ENCODE peak calls at places on chromosomes 16 and 17, in five cellular contexts. V, W, K, Y and I are unnamed samples.

GRCh38 chr16:84600343-84601229 is 17.3 kb downstream of the COTL1 start:
- DNase-seq in Y (no peak), W (no peak), K (no peak), V (no peak), I (peak; percentile 65)

GRCh38 chr17:20967776-20968175 is 75.0 kb downstream of the USP22 start:
- DNase-seq in K (no peak), W (no peak), Y (no peak), V (no peak), I (no peak)

GRCh38 chr17:3836551-3836950 is 9.5 kb downstream of the NCBP3 start:
- DNase-seq in K (no peak), Y (no peak), W (no peak), V (no peak), I (no peak)

GRCh38 chr17:63961355-63962207 is 11.1 kb downstream of the SCN4A start:
- DNase-seq in V (peak; percentile 73), K (peak; percentile 90), W (peak; percentile 86), Y (peak; percentile 69), I (peak; percentile 26)

GRCh38 chr17:57916925-57917858 is 38.0 kb downstream of the CUEDC1 start:
- DNase-seq in V (no peak), Y (no peak), K (peak; percentile 63), W (no peak), I (peak; percentile 11)

GRCh38 chr17:4465786-4466185 is 32.0 kb downstream of the SPNS3 start:
- DNase-seq in V (no peak), W (no peak), Y (no peak), K (no peak), I (no peak)

GRCh38 chr16:26360867-26361266 is 669.1 kb downstream of the HS3ST4 start:
- DNase-seq in Y (no peak), V (no peak), W (no peak), K (no peak), I (no peak)

GRCh38 chr17:75872434-75873351 is 5.7 kb downstream of the TRIM47 start:
- DNase-seq in W (peak; percentile 95), K (peak; percentile 82), V (peak; percentile 96), Y (peak; percentile 69), I (peak; percentile 90)

GRCh38 chr16:21619765-21620462 is 20.5 kb downstream of the METTL9 start:
- DNase-seq in Y (no peak), W (no peak), V (no peak), K (no peak), I (no peak)

GRCh38 chr17:35932576-35932975 is 2.0 kb upstream of the RDM1 start:
- DNase-seq in K (no peak), V (no peak), Y (no peak), W (no peak), I (no peak)

GRCh38 chr17:74345433-74346241 is 16.0 kb downstream of the BTBD17 start:
- DNase-seq in Y (no peak), W (no peak), K (no peak), V (no peak), I (no peak)

GRCh38 chr16:56864910-56865309 is at the start of gene SLC12A3:
- DNase-seq in K (no peak), W (no peak), Y (no peak), V (no peak), I (no peak)

GRCh38 chr17:19647697-19648474 is 665 bp upstream of the ALDH3A2 start:
- DNase-seq in V (peak; percentile 93), K (peak; percentile 86), W (peak; percentile 90), Y (peak; percentile 72), I (no peak)

GRCh38 chr17:48429638-48430586 is at the start of gene SKAP1:
- DNase-seq in Y (peak; percentile 28), V (no peak), K (no peak), W (no peak), I (peak; percentile 76)

GRCh38 chr16:81795193-81795592 is 16.1 kb downstream of the PLCG2 start:
- DNase-seq in K (no peak), Y (no peak), V (no peak), W (no peak), I (no peak)
- H3K4me1 ChIP-seq in K (no peaks in the 10 kb centered on the region), Y (no peaks in the 10 kb centered on the region), V (no peaks in the 10 kb centered on the region), W (no peaks in the 10 kb centered on the region), I (peaks cover 7% of the 10 kb centered on the region)

GRCh38 chr16:3010510-3010909 is 2.2 kb upstream of the CLDN9 start:
- DNase-seq in K (no peak), W (no peak), V (no peak), Y (no peak), I (no peak)

GRCh38 chr16:3007957-3008748 is 4.6 kb upstream of the CLDN9 start:
- DNase-seq in V (no peak), W (no peak), K (no peak), Y (peak; percentile 52), I (no peak)

GRCh38 chr16:3012246-3012645 is 477 bp upstream of the CLDN9 start:
- DNase-seq in V (no peak), W (no peak), K (no peak), Y (peak; percentile 66), I (no peak)

GRCh38 chr16:3008749-3009088 is 4.0 kb upstream of the CLDN9 start:
- DNase-seq in Y (no peak), W (no peak), V (no peak), K (no peak), I (no peak)

DNA sequence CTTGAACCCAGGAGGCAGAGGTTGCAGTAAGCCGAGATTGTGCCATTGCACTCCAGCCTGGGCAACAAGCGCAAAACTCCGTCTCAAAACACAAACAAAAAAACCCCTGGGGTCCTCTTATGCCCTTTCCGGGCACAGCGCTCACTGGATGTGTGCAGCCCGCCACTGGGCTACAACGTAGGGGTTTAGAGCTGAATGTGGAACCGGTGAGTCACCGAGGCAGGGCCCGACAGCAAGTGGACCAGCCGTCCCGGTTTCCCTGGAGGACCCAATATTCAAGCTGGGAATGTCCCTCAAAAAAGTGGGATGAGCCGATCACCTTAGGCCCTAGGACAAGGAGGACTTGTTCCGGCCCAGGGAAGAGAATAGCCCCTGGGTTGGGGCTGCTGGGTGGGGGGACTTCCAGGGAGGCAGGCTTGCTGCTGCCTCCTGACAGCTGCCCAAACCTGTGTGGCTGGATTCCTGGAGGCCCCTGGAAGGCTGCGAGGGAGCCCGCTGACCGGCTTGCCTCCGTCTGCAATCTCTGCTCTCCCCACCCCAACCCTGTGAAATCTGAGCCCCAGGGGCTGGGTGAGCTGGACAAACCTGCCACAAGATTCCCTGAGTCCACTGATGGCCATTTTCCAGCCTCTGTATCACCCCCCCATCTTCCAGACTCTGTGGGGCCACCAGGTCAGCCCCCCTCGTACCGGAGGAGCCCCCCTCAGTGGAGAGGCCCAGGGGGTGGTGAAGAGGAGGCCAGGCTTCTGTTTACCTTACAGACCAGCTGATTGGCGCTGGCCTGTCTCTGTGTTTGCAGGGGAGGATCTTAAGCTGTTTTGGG is 2.9 kb upstream of the CLDN9 start:
- DNase-seq in V (no peak), K (no peak), Y (peak; percentile 83), W (no peak), I (no peak)
- H3K4me1 ChIP-seq in V (peaks cover 3% of the 10 kb centered on the region), K (peaks cover 23% of the 10 kb centered on the region), Y (peaks cover 89% of the 10 kb centered on the region), W (peaks cover 3% of the 10 kb centered on the region), I (peaks cover 28% of the 10 kb centered on the region)

GRCh38 chr16:75113046-75113491 is 3.5 kb downstream of the LDHD start:
- DNase-seq in V (peak; percentile 57), Y (no peak), K (no peak), W (no peak), I (no peak)

GRCh38 chr16:75112281-75113045 is 4.1 kb downstream of the LDHD start:
- DNase-seq in W (no peak), K (no peak), Y (no peak), V (no peak), I (no peak)

GRCh38 chr16:75110637-75111513 is 5.7 kb downstream of the LDHD start:
- DNase-seq in V (peak; percentile 95), K (peak; percentile 90), W (peak; percentile 96), Y (peak; percentile 91), I (peak; percentile 80)

GRCh38 chr16:75109732-75110243 is 6.8 kb downstream of the LDHD start:
- DNase-seq in W (peak; percentile 81), V (peak; percentile 88), Y (peak; percentile 50), K (no peak), I (peak; percentile 15)

GRCh38 chr16:75111514-75112280 is 4.9 kb downstream of the LDHD start:
- DNase-seq in Y (no peak), V (peak; percentile 65), K (no peak), W (no peak), I (no peak)
- H3K4me1 ChIP-seq in Y (peaks cover 52% of the 10 kb centered on the region), V (peaks cover 45% of the 10 kb centered on the region), K (peaks cover 47% of the 10 kb centered on the region), W (peaks cover 58% of the 10 kb centered on the region), I (peaks cover 49% of the 10 kb centered on the region)

DNA sequence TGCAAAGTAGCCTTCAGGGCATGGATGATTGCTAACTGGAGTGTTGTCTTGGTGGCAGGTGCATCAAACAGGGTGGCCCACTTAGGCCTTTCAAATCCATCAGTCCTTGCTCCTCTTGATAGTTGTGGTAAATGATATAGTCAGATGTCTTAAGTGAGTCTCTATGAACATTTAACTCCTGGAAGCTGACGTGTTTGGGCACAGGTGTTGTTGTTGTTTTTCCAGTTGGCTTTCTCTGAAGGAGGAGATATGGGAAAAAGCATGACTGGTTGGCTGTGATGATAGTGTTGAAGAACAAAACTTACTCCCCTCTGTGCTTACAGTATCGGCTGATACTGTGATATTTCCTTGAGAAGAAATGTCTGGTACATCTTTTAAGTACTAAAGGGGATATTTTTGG is 18.0 kb downstream of the TNRC6A start:
- DNase-seq in K (no peak), Y (no peak), W (no peak), V (no peak), I (no peak)
- H3K4me1 ChIP-seq in K (peaks cover 30% of the 10 kb centered on the region), Y (peaks cover 59% of the 10 kb centered on the region), W (peaks cover 86% of the 10 kb centered on the region), V (peaks cover 49% of the 10 kb centered on the region), I (peaks cover 37% of the 10 kb centered on the region)

DNA sequence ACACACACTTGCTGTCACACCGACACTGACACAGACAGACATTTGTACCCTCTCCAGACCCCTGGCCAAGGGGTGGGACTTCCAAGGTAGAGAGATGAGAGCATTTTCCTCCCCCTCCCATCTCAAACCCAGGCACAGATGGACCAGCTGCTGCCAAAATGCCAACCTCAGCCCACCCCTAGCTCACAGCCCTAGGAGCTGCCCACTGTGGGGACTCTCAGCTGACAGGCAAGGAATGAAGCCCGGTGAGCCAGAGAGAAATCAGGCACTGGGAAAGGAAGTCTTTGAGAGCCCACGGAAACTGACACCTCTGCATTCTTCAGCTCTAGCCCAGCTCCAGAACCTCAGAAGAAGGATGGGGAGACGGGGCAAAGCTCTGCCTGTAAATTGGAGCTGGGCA is 2.8 kb downstream of the ETV4 start:
- DNase-seq in W (no peak), Y (no peak), K (no peak), V (no peak), I (no peak)
- H3K4me1 ChIP-seq in W (peaks cover 24% of the 10 kb centered on the region), Y (peaks cover 21% of the 10 kb centered on the region), K (peaks cover 31% of the 10 kb centered on the region), V (peaks cover 18% of the 10 kb centered on the region), I (peaks cover 26% of the 10 kb centered on the region)